ENCODE peak calls at places on chromosomes 5 and 9, in six cellular contexts. O is activated T-helper 1 cell treated with anti-CD3 and anti-CD28 coated beads, Interleukin-12 subunit alpha, Interleukin-12 subunit beta, Interleukin-2, Interleukin-4 antibody, amounts not matched to agents 30 ng/mL and 10 ng/mL and 1 ng/mL, durations not matched to agents 14 hours and 24 hours and 36 hours; Z is NCI-H2029; I is AG08395; A is non-pigmented ciliary epithelial cell; H is activated CD8-positive, alpha-beta memory T cell treated with anti-CD3 and anti-CD28 coated beads, Interleukin-2, amount 50 U/mL, for 48 hours. L is an unnamed sample.

GRCh38 chr5:1479581-1480188 is 34.4 kb upstream of the SLC6A3 start:
- DNase-seq in O (no peak), Z (no peak), I (peak), A (no peak), H (peak), L (no peak)

GRCh38 chr9:109238677-109239076 is 71.6 kb upstream of the FRRS1L start:
- DNase-seq in O (no peak), Z (no peak), I (peak), A (no peak), H (no peak), L (no peak)

GRCh38 chr5:119828536-119828935 is 199.2 kb downstream of the FAM170A start:
- DNase-seq in O (no peak), Z (no peak), I (no peak), A (no peak), H (no peak), L (no peak)

GRCh38 chr9:75909776-75910175 is 19.3 kb downstream of the PCSK5 start:
- DNase-seq in O (no peak), Z (peak), I (no peak), A (no peak), H (no peak), L (no peak)

GRCh38 chr9:39108145-39108544 is 179.8 kb downstream of the CNTNAP3 start:
- DNase-seq in O (no peak), Z (no peak), I (no peak), A (no peak), H (no peak), L (no peak)

GRCh38 chr5:82308997-82309670 is 31.0 kb upstream of the RPS23 start:
- DNase-seq in O (no peak), Z (no peak), I (no peak), A (no peak), H (no peak), L (no peak)

GRCh38 chr5:124887223-124887622 is 140.8 kb upstream of the ZNF608 start:
- DNase-seq in O (no peak), Z (no peak), I (no peak), A (no peak), H (no peak), L (no peak)

GRCh38 chr5:106525438-106525837 is 1145.3 kb downstream of the EFNA5 start:
- DNase-seq in O (no peak), Z (no peak), I (no peak), A (no peak), H (no peak), L (no peak)

GRCh38 chr9:7777776-7778175 is 21.8 kb downstream of the DMAC1 start:
- DNase-seq in O (no peak), Z (peak), I (no peak), A (no peak), H (no peak), L (no peak)

GRCh38 chr9:133113928-133114351 is 7.1 kb downstream of the RALGDS start:
- DNase-seq in O (no peak), Z (peak), I (no peak), A (no peak), H (no peak), L (no peak)

GRCh38 chr5:137096149-137097103 is 402.7 kb downstream of the SPOCK1 start:
- DNase-seq in O (no peak), Z (no peak), I (peak), A (no peak), H (no peak), L (no peak)

GRCh38 chr9:127838375-127839078 is 15.9 kb downstream of the ENG start:
- DNase-seq in O (no peak), Z (no peak), I (peak), A (peak), H (no peak), L (no peak)

GRCh38 chr9:88949425-88949824 is 41.8 kb upstream of the S1PR3 start:
- DNase-seq in O (no peak), Z (peak), I (no peak), A (no peak), H (no peak), L (no peak)